ENCODE peak calls at places on chromosomes 2 and 18, in four cellular contexts. One of them, this sample, is unnamed. For H3K4me1, the result is how much of the 10 kb centered on the place peaks cover.

GRCh38 chr2:54879598-54880355 is 156.3 kb downstream of the EML6 start:
- DNase-seq in suprapubic skin: no peak
- DNase-seq in stomach: no peak
- DNase-seq in adrenal gland: no peak
- DNase-seq in this sample: no peak

GRCh38 chr2:106120432-106120831 is 73.7 kb downstream of the UXS1 start:
- DNase-seq in suprapubic skin: no peak
- DNase-seq in stomach: no peak
- DNase-seq in adrenal gland: no peak
- DNase-seq in this sample: no peak

GRCh38 chr2:9847140-9847539 is 3.9 kb downstream of the TAF1B start:
- DNase-seq in suprapubic skin: no peak
- DNase-seq in stomach: no peak
- DNase-seq in adrenal gland: no peak
- DNase-seq in this sample: no peak

GRCh38 chr2:106223347-106223746 is 29.2 kb upstream of the UXS1 start:
- DNase-seq in suprapubic skin: no peak
- DNase-seq in stomach: no peak
- DNase-seq in adrenal gland: no peak
- DNase-seq in this sample: no peak

GRCh38 chr2:49261791-49262190 is 107.5 kb upstream of the FSHR start:
- DNase-seq in suprapubic skin: no peak
- DNase-seq in stomach: no peak
- DNase-seq in adrenal gland: no peak
- DNase-seq in this sample: no peak

GRCh38 chr2:104840151-104840550 is 13.8 kb upstream of the POU3F3 start:
- DNase-seq in suprapubic skin: no peak
- DNase-seq in stomach: no peak
- DNase-seq in adrenal gland: no peak
- DNase-seq in this sample: no peak

GRCh38 chr2:120227111-120227991 is 4.2 kb upstream of the TMEM185B start:
- DNase-seq in suprapubic skin: peak
- DNase-seq in stomach: no peak
- DNase-seq in adrenal gland: no peak
- DNase-seq in this sample: no peak

GRCh38 chr2:47339745-47340541 is 63.0 kb upstream of the MSH2 start:
- DNase-seq in suprapubic skin: no peak
- DNase-seq in stomach: peak
- DNase-seq in adrenal gland: no peak
- DNase-seq in this sample: peak

GRCh38 chr2:229231885-229232284 is 39.2 kb downstream of the PID1 start:
- DNase-seq in suprapubic skin: no peak
- DNase-seq in stomach: no peak
- DNase-seq in adrenal gland: no peak
- DNase-seq in this sample: no peak

GRCh38 chr2:172964511-172964910 is 111.1 kb upstream of the MAP3K20 start:
- DNase-seq in suprapubic skin: no peak
- DNase-seq in stomach: no peak
- DNase-seq in adrenal gland: no peak
- DNase-seq in this sample: no peak

GRCh38 chr18:63319383-63320040 is at the start of gene BCL2:
- DNase-seq in suprapubic skin: no peak
- DNase-seq in stomach: no peak
- DNase-seq in adrenal gland: no peak
- DNase-seq in this sample: peak

GRCh38 chr2:238742066-238742465 is 105.8 kb upstream of the TWIST2 start:
- DNase-seq in suprapubic skin: no peak
- DNase-seq in stomach: no peak
- DNase-seq in adrenal gland: no peak
- DNase-seq in this sample: no peak

GRCh38 chr2:107553534-107553933 is 273.2 kb upstream of the RGPD4 start:
- DNase-seq in suprapubic skin: no peak
- DNase-seq in stomach: no peak
- DNase-seq in adrenal gland: no peak
- DNase-seq in this sample: no peak

GRCh38 chr2:87996570-87996969 is 19.8 kb downstream of the RNU2-63P start:
- DNase-seq in suprapubic skin: no peak
- DNase-seq in stomach: no peak
- DNase-seq in adrenal gland: no peak
- DNase-seq in this sample: no peak

GRCh38 chr2:132416080-132416911 is at the start of gene GPR39:
- DNase-seq in suprapubic skin: peak
- DNase-seq in stomach: peak
- DNase-seq in adrenal gland: peak
- DNase-seq in this sample: peak
- TF ChIP-seq POLR2A in suprapubic skin: no peak
- TF ChIP-seq POLR2A in stomach: no peak
- TF ChIP-seq POLR2A in adrenal gland: no peak
- TF ChIP-seq POLR2A in this sample: no peak

GRCh38 chr2:186748354-186748753 is 54.5 kb downstream of the FAM171B start:
- DNase-seq in suprapubic skin: no peak
- DNase-seq in stomach: no peak
- DNase-seq in adrenal gland: no peak
- DNase-seq in this sample: no peak
- H3K4me1 ChIP-seq in suprapubic skin: under half
- H3K4me1 ChIP-seq in stomach: under half
- H3K4me1 ChIP-seq in adrenal gland: under half
- H3K4me1 ChIP-seq in this sample: under half

GRCh38 chr18:79948719-79949411 is 2.6 kb downstream of the SLC66A2 start:
- DNase-seq in suprapubic skin: peak
- DNase-seq in stomach: peak
- DNase-seq in adrenal gland: no peak
- DNase-seq in this sample: peak
- H3K4me3 ChIP-seq in suprapubic skin: peak
- H3K4me3 ChIP-seq in stomach: no peak
- H3K4me3 ChIP-seq in adrenal gland: no peak
- H3K4me3 ChIP-seq in this sample: peak

GRCh38 chr2:74440005-74440377 is 1.7 kb downstream of the RTKN start:
- DNase-seq in suprapubic skin: peak
- DNase-seq in stomach: no peak
- DNase-seq in adrenal gland: peak
- DNase-seq in this sample: no peak

GRCh38 chr2:74441111-74441689 is 537 bp downstream of the RTKN start:
- DNase-seq in suprapubic skin: peak
- DNase-seq in stomach: no peak
- DNase-seq in adrenal gland: no peak
- DNase-seq in this sample: no peak

GRCh38 chr2:74439373-74440004 is 2.2 kb downstream of the RTKN start:
- DNase-seq in suprapubic skin: peak
- DNase-seq in stomach: no peak
- DNase-seq in adrenal gland: no peak
- DNase-seq in this sample: no peak

GRCh38 chr2:74441690-74442482 is at the start of gene RTKN:
- DNase-seq in suprapubic skin: peak
- DNase-seq in stomach: peak
- DNase-seq in adrenal gland: no peak
- DNase-seq in this sample: peak

GRCh38 chr2:74440378-74441110 is 1.2 kb downstream of the RTKN start:
- DNase-seq in suprapubic skin: peak
- DNase-seq in stomach: peak
- DNase-seq in adrenal gland: peak
- DNase-seq in this sample: peak
- TF ChIP-seq POLR2A in suprapubic skin: no peak
- TF ChIP-seq POLR2A in stomach: no peak
- TF ChIP-seq POLR2A in adrenal gland: peak
- TF ChIP-seq POLR2A in this sample: no peak

DNA sequence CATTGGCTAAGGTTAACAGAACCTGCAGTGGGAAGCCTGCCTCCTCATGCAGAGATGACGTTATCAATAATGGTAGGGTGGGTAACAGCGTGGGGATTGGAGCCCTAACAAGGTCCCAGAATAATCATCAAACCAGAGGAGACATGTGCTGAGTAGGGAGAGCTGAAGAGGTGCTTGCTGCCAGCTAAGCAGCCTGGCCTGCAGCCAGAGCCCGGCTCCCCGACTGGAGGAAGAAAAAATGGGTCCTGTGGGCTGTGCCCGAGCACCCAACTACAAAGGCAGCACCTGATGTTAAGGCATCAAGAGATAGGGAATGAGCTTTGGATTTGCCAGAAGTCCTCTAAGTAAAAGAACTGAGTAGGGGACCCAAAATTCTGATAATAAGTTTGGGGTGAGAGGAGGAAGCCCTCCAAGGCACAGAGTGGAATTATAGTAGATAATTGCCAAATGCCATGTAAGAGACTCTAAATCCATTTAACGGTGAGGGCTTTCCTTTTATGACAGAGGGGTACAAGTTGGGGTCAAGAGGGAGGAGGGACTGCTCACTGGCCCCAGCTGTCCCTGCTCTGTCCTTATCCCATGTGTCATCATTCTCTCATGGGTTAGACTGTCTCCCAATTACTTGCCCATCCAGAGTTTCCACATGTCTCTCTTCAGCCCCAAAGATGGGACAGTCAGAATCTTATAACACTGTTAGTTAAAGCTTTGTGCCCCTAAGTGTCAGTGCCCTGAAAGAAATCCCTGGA is 156.1 kb downstream of the ANTXR1 start:
- DNase-seq in suprapubic skin: no peak
- DNase-seq in stomach: no peak
- DNase-seq in adrenal gland: no peak
- DNase-seq in this sample: no peak
- H3K4me1 ChIP-seq in suprapubic skin: half or more
- H3K4me1 ChIP-seq in stomach: under half
- H3K4me1 ChIP-seq in adrenal gland: under half
- H3K4me1 ChIP-seq in this sample: under half

GRCh38 chr18:9849407-9849961 is 36.3 kb upstream of the TXNDC2 start:
- DNase-seq in suprapubic skin: peak
- DNase-seq in stomach: peak
- DNase-seq in adrenal gland: no peak
- DNase-seq in this sample: no peak

GRCh38 chr18:9845256-9845655 is 40.5 kb upstream of the TXNDC2 start:
- DNase-seq in suprapubic skin: no peak
- DNase-seq in stomach: no peak
- DNase-seq in adrenal gland: no peak
- DNase-seq in this sample: no peak

GRCh38 chr18:9842446-9842845 is 43.3 kb upstream of the TXNDC2 start:
- DNase-seq in suprapubic skin: no peak
- DNase-seq in stomach: no peak
- DNase-seq in adrenal gland: no peak
- DNase-seq in this sample: no peak

GRCh38 chr18:9848170-9848854 is 37.5 kb upstream of the TXNDC2 start:
- DNase-seq in suprapubic skin: no peak
- DNase-seq in stomach: no peak
- DNase-seq in adrenal gland: no peak
- DNase-seq in this sample: no peak

GRCh38 chr18:9846162-9846915 is 39.4 kb upstream of the TXNDC2 start:
- DNase-seq in suprapubic skin: no peak
- DNase-seq in stomach: no peak
- DNase-seq in adrenal gland: no peak
- DNase-seq in this sample: no peak
- H3K4me3 ChIP-seq in suprapubic skin: peak
- H3K4me3 ChIP-seq in stomach: no peak
- H3K4me3 ChIP-seq in adrenal gland: peak
- H3K4me3 ChIP-seq in this sample: peak

GRCh38 chr2:179263460-179264237 is 983 bp downstream of the SESTD1 start:
- DNase-seq in suprapubic skin: peak
- DNase-seq in stomach: peak
- DNase-seq in adrenal gland: peak
- DNase-seq in this sample: peak

GRCh38 chr2:179263015-179263414 is 1.6 kb downstream of the SESTD1 start:
- DNase-seq in suprapubic skin: no peak
- DNase-seq in stomach: no peak
- DNase-seq in adrenal gland: no peak
- DNase-seq in this sample: no peak

GRCh38 chr2:179265082-179265575 is 497 bp upstream of the SESTD1 start:
- DNase-seq in suprapubic skin: no peak
- DNase-seq in stomach: no peak
- DNase-seq in adrenal gland: no peak
- DNase-seq in this sample: no peak

GRCh38 chr2:179266271-179266670 is 1.6 kb upstream of the SESTD1 start:
- DNase-seq in suprapubic skin: no peak
- DNase-seq in stomach: no peak
- DNase-seq in adrenal gland: no peak
- DNase-seq in this sample: no peak

GRCh38 chr2:179264238-179265081 is at the start of gene SESTD1:
- DNase-seq in suprapubic skin: peak
- DNase-seq in stomach: peak
- DNase-seq in adrenal gland: peak
- DNase-seq in this sample: peak
- TF ChIP-seq POLR2A in suprapubic skin: peak
- TF ChIP-seq POLR2A in stomach: no peak
- TF ChIP-seq POLR2A in adrenal gland: no peak
- TF ChIP-seq POLR2A in this sample: no peak

GRCh38 chr2:65358690-65359400 is 73.6 kb downstream of the SPRED2 start:
- DNase-seq in suprapubic skin: no peak
- DNase-seq in stomach: no peak
- DNase-seq in adrenal gland: peak
- DNase-seq in this sample: no peak

GRCh38 chr2:65364986-65365733 is 67.2 kb downstream of the SPRED2 start:
- DNase-seq in suprapubic skin: no peak
- DNase-seq in stomach: no peak
- DNase-seq in adrenal gland: peak
- DNase-seq in this sample: no peak

GRCh38 chr2:65360441-65360840 is 72.0 kb downstream of the SPRED2 start:
- DNase-seq in suprapubic skin: no peak
- DNase-seq in stomach: no peak
- DNase-seq in adrenal gland: peak
- DNase-seq in this sample: no peak

GRCh38 chr2:65364054-65364651 is 68.2 kb downstream of the SPRED2 start:
- DNase-seq in suprapubic skin: no peak
- DNase-seq in stomach: no peak
- DNase-seq in adrenal gland: peak
- DNase-seq in this sample: no peak

GRCh38 chr2:65361623-65362022 is 70.8 kb downstream of the SPRED2 start:
- DNase-seq in suprapubic skin: no peak
- DNase-seq in stomach: no peak
- DNase-seq in adrenal gland: peak
- DNase-seq in this sample: no peak
- H3K4me1 ChIP-seq in suprapubic skin: under half
- H3K4me1 ChIP-seq in stomach: half or more
- H3K4me1 ChIP-seq in adrenal gland: under half
- H3K4me1 ChIP-seq in this sample: under half

DNA sequence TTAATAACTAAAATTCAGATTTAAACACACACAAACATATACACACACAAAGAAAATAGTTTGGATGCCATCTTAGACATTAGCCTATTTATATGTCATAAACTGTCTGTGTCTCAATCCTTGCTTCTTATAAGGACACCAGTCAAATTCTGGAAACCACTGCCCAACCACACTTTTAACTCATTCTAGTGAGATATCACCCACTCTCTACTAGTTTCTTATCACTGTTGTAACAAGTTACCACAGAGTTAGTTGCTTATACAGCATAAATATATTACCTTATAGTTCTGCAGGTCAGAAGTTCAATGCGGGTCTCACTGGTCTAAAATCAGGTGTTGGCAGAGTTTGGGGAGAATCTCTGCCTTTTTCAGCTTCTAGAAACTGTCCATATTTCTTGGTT is 239.1 kb downstream of the MTX2 start:
- DNase-seq in suprapubic skin: no peak
- DNase-seq in stomach: no peak
- DNase-seq in adrenal gland: no peak
- DNase-seq in this sample: no peak
- H3K4me3 ChIP-seq in suprapubic skin: no peak
- H3K4me3 ChIP-seq in stomach: no peak
- H3K4me3 ChIP-seq in adrenal gland: no peak
- H3K4me3 ChIP-seq in this sample: no peak

GRCh38 chr2:240567872-240568677 is at the start of gene RNPEPL1:
- DNase-seq in suprapubic skin: peak
- DNase-seq in stomach: peak
- DNase-seq in adrenal gland: peak
- DNase-seq in this sample: peak
- TF ChIP-seq POLR2A in suprapubic skin: no peak
- TF ChIP-seq POLR2A in stomach: no peak
- TF ChIP-seq POLR2A in adrenal gland: no peak
- TF ChIP-seq POLR2A in this sample: no peak

This sample was measured in breast epithelium.